ENCODE peak calls at places on chromosome 1, in seven cellular contexts. J is LoVo; M is activated T-helper 1 cell treated with anti-CD3 and anti-CD28 coated beads, Interleukin-12 subunit alpha, Interleukin-12 subunit beta, Interleukin-2, Interleukin-4 antibody, amounts not matched to agents 30 ng/mL and 10 ng/mL and 1 ng/mL, durations not matched to agents 14 hours and 24 hours and 36 hours; U is SW480; Q is mesendoderm; X is SHP77 treated with DMSO at 0.1 percent for 48 hours; K is stimulated activated CD4-positive, alpha-beta T cell treated with anti-CD3 and anti-CD28 coated beads, Interleukin-4, amount 100 ng/mL, for 1 hour. O is an unnamed sample.
A peak's percentile ranks its signal among the peaks of the same experiment; 100 is the strongest.

GRCh38 chr1:86739901-86740507 is 35.6 kb downstream of the SH3GLB1 start:
- DNase-seq in J (no peak), M (no peak), U (no peak), Q (no peak), X (no peak), K (no peak), O (no peak)

GRCh38 chr1:247294282-247294681 is 37.4 kb downstream of the ZNF496 start:
- DNase-seq in J (no peak), M (no peak), U (no peak), Q (peak; percentile 53), X (no peak), K (no peak), O (no peak)

GRCh38 chr1:209434066-209434465 is 149.4 kb upstream of the CAMK1G start:
- DNase-seq in J (no peak), M (no peak), U (no peak), Q (peak; percentile 37), X (no peak), K (no peak), O (no peak)

GRCh38 chr1:206745301-206745700 is 25.3 kb upstream of the IL19 start:
- DNase-seq in J (no peak), M (no peak), U (no peak), Q (no peak), X (no peak), K (no peak), O (no peak)

GRCh38 chr1:160844447-160845232 is 18.0 kb downstream of the CD244 start:
- DNase-seq in J (no peak), M (no peak), U (no peak), Q (no peak), X (no peak), K (no peak), O (no peak)

GRCh38 chr1:1599030-1599916 is 662 bp downstream of the FNDC10 start:
- DNase-seq in J (peak; percentile 40), M (peak; percentile 37), U (no peak), Q (peak; percentile 32), X (no peak), K (peak; percentile 27), O (peak; percentile 27)

GRCh38 chr1:46622341-46622740 is 5.7 kb upstream of the MOB3C start:
- DNase-seq in J (peak; percentile 35), M (no peak), U (peak; percentile 33), Q (peak; percentile 71), X (no peak), K (no peak), O (no peak)

GRCh38 chr1:204263240-204263848 is 49.6 kb upstream of the GOLT1A start:
- DNase-seq in J (no peak), M (no peak), U (no peak), Q (peak; percentile 32), X (no peak), K (no peak), O (no peak)

GRCh38 chr1:86409416-86410021 is 13.4 kb upstream of the ODF2L start:
- DNase-seq in J (no peak), M (no peak), U (peak; percentile 30), Q (peak; percentile 77), X (no peak), K (no peak), O (no peak)

GRCh38 chr1:60657926-60658325 is 424.4 kb upstream of the NFIA start:
- DNase-seq in J (no peak), M (no peak), U (no peak), Q (no peak), X (no peak), K (no peak), O (no peak)

GRCh38 chr1:115906627-115907026 is 65.7 kb upstream of the NHLH2 start:
- DNase-seq in J (no peak), M (no peak), U (no peak), Q (no peak), X (no peak), K (no peak), O (no peak)

GRCh38 chr1:41013812-41014211 is 7.7 kb downstream of the SLFNL1 start:
- DNase-seq in J (no peak), M (no peak), U (no peak), Q (no peak), X (no peak), K (no peak), O (no peak)

GRCh38 chr1:93015590-93015989 is 54.3 kb upstream of the DIPK1A start:
- DNase-seq in J (no peak), M (no peak), U (peak; percentile 7), Q (no peak), X (peak; percentile 8), K (no peak), O (no peak)

GRCh38 chr1:32240140-32240951 is 6.7 kb upstream of the FAM167B start:
- DNase-seq in J (peak; percentile 57), M (no peak), U (peak; percentile 76), Q (peak; percentile 91), X (peak; percentile 88), K (peak; percentile 61), O (peak; percentile 71)

GRCh38 chr1:236051107-236051885 is 13.6 kb downstream of the NID1 start:
- DNase-seq in J (no peak), M (no peak), U (no peak), Q (peak; percentile 44), X (no peak), K (no peak), O (no peak)

GRCh38 chr1:42529724-42530161 is 66.7 kb downstream of the CCDC30 start:
- DNase-seq in J (peak; percentile 48), M (no peak), U (no peak), Q (no peak), X (no peak), K (no peak), O (no peak)

GRCh38 chr1:227890451-227891222 is 57.1 kb downstream of the WNT9A start:
- DNase-seq in J (no peak), M (no peak), U (no peak), Q (no peak), X (no peak), K (no peak), O (no peak)

GRCh38 chr1:46613661-46614603 is 2.7 kb downstream of the MOB3C start:
- DNase-seq in J (no peak), M (peak; percentile 37), U (no peak), Q (peak; percentile 73), X (no peak), K (peak; percentile 31), O (peak; percentile 28)

GRCh38 chr1:230768903-230769570 is 21.8 kb downstream of the CAPN9 start:
- DNase-seq in J (no peak), M (no peak), U (no peak), Q (peak; percentile 67), X (no peak), K (no peak), O (no peak)

GRCh38 chr1:204275695-204276596 is 62.2 kb upstream of the GOLT1A start:
- DNase-seq in J (no peak), M (no peak), U (no peak), Q (peak; percentile 88), X (no peak), K (no peak), O (no peak)

GRCh38 chr1:190011585-190011984 is 466.1 kb downstream of the BRINP3 start:
- DNase-seq in J (no peak), M (no peak), U (no peak), Q (no peak), X (no peak), K (no peak), O (no peak)

GRCh38 chr1:243394610-243395490 is 139.0 kb downstream of the SDCCAG8 start:
- DNase-seq in J (no peak), M (no peak), U (no peak), Q (no peak), X (no peak), K (no peak), O (no peak)

GRCh38 chr1:175367039-175367758 is 174.6 kb upstream of the KIAA0040 start:
- DNase-seq in J (no peak), M (no peak), U (no peak), Q (no peak), X (no peak), K (no peak), O (no peak)

GRCh38 chr1:234326493-234327366 is 46.5 kb upstream of the COA6 start:
- DNase-seq in J (peak; percentile 61), M (peak; percentile 53), U (peak; percentile 46), Q (peak; percentile 81), X (no peak), K (peak; percentile 63), O (peak; percentile 71)

GRCh38 chr1:53559854-53560571 is 100.8 kb downstream of the DMRTB1 start:
- DNase-seq in J (no peak), M (no peak), U (no peak), Q (no peak), X (no peak), K (no peak), O (no peak)

GRCh38 chr1:220751130-220751529 is 3.0 kb downstream of the MTARC2 start:
- DNase-seq in J (no peak), M (no peak), U (no peak), Q (no peak), X (no peak), K (no peak), O (no peak)

GRCh38 chr1:185049670-185050069 is 4.3 kb downstream of the RNF2 start:
- DNase-seq in J (no peak), M (no peak), U (no peak), Q (no peak), X (no peak), K (no peak), O (no peak)

GRCh38 chr1:31981976-31982375 is 31.7 kb upstream of the KHDRBS1 start:
- DNase-seq in J (no peak), M (peak; percentile 25), U (no peak), Q (no peak), X (no peak), K (no peak), O (no peak)

O was measured in naive thymus-derived CD8-positive, alpha-beta T cell.